ENCODE peak calls at places on chromosomes 1 and 21, in ten cellular contexts. L is foreskin melanocyte; D is thoracic aorta; Y is effector memory CD8-positive, alpha-beta T cell; X is SK-MEL-5; T is RPMI8226; V is brain microvascular endothelial cell; N is AG10803; H is sciatic nerve; A is aorta. M is an unnamed sample.

GRCh38 chr1:232571523-232571922 is 58.4 kb downstream of the SIPA1L2 start:
- DNase-seq in A (no peak), X (peak), D (no peak), L (no peak), N (no peak), T (no peak), Y (no peak), H (no peak), V (no peak), M (no peak)

GRCh38 chr1:233315718-233316301 is 11.7 kb upstream of the MAP3K21 start:
- DNase-seq in X (no peak), L (no peak), H (no peak), T (no peak), A (no peak), Y (no peak), V (no peak), N (no peak), D (no peak), M (no peak)

GRCh38 chr1:236179634-236180033 is 37.3 kb downstream of the GPR137B start:
- DNase-seq in V (no peak), H (no peak), L (no peak), N (no peak), Y (no peak), T (no peak), X (no peak), A (no peak), D (no peak), M (no peak)

GRCh38 chr1:174874337-174875053 is 125.3 kb upstream of the CACYBP start:
- DNase-seq in N (no peak), A (no peak), L (no peak), T (peak), Y (no peak), D (no peak), X (no peak), V (no peak), H (no peak), M (no peak)

GRCh38 chr1:15998929-15999328 is 5.1 kb upstream of the SRARP start:
- DNase-seq in N (no peak), Y (no peak), X (no peak), D (no peak), L (no peak), V (no peak), T (no peak), A (no peak), H (no peak), M (no peak)

GRCh38 chr1:8851060-8851459 is 27.4 kb downstream of the ENO1 start:
- DNase-seq in N (no peak), T (no peak), D (no peak), L (no peak), V (no peak), Y (no peak), H (no peak), A (no peak), X (no peak), M (no peak)

GRCh38 chr21:43866233-43866632 is 1.2 kb downstream of the AGPAT3 start:
- DNase-seq in X (no peak), A (peak), N (peak), Y (peak), H (peak), L (no peak), V (peak), T (peak), D (no peak), M (peak)

GRCh38 chr1:152646656-152647055 is 16.5 kb upstream of the LCE2D start:
- DNase-seq in V (no peak), A (no peak), L (no peak), D (no peak), X (no peak), T (no peak), Y (no peak), H (no peak), N (peak), M (no peak)

GRCh38 chr1:147541672-147542548 is 609 bp downstream of the BCL9 start:
- DNase-seq in N (peak), T (peak), H (peak), X (peak), A (peak), Y (no peak), D (peak), V (peak), L (no peak), M (no peak)

GRCh38 chr1:29152046-29152805 is 28.5 kb upstream of the TMEM200B start:
- DNase-seq in X (no peak), N (no peak), T (no peak), Y (no peak), A (no peak), L (no peak), V (no peak), H (peak), D (no peak), M (no peak)

GRCh38 chr1:160681067-160681890 is 30.3 kb downstream of the CD48 start:
- DNase-seq in H (peak), X (peak), Y (peak), L (peak), T (peak), D (no peak), A (peak), N (peak), V (peak), M (peak)

GRCh38 chr1:77513839-77514763 is 168.4 kb downstream of the ZZZ3 start:
- DNase-seq in A (no peak), T (no peak), Y (no peak), N (peak), H (no peak), X (peak), V (peak), L (peak), D (no peak), M (no peak)

GRCh38 chr1:199954701-199955100 is 72.8 kb upstream of the NR5A2 start:
- DNase-seq in D (no peak), Y (no peak), T (peak), L (no peak), V (no peak), X (peak), N (no peak), H (no peak), A (no peak), M (no peak)

GRCh38 chr1:175887981-175888428 is 144.6 kb upstream of the TNR start:
- DNase-seq in L (peak), T (peak), H (peak), A (peak), D (no peak), V (peak), X (peak), Y (no peak), N (peak), M (peak)

GRCh38 chr1:19209439-19209989 is 552 bp downstream of the UBR4 start:
- DNase-seq in H (peak), L (peak), T (peak), A (peak), N (peak), V (peak), X (peak), Y (no peak), D (no peak), M (peak)

GRCh38 chr1:113046569-113046968 is 26.4 kb upstream of the LRIG2 start:
- DNase-seq in X (no peak), D (no peak), L (no peak), N (no peak), V (no peak), Y (peak), A (no peak), T (no peak), H (no peak), M (no peak)

GRCh38 chr1:8182034-8182761 is 135.7 kb upstream of the SLC45A1 start:
- DNase-seq in L (no peak), D (no peak), T (peak), H (no peak), A (no peak), N (peak), V (peak), Y (peak), X (no peak), M (no peak)

GRCh38 chr1:78061825-78062523 is 16.2 kb downstream of the GIPC2 start:
- DNase-seq in L (no peak), H (no peak), A (no peak), D (no peak), X (no peak), Y (no peak), T (no peak), V (peak), N (peak), M (no peak)

GRCh38 chr1:17030186-17030585 is 18.5 kb upstream of the ATP13A2 start:
- DNase-seq in L (no peak), A (no peak), N (no peak), T (no peak), H (no peak), X (no peak), V (no peak), D (no peak), Y (no peak), M (no peak)

GRCh38 chr1:84089470-84090261 is 54.4 kb upstream of the PRKACB start:
- DNase-seq in Y (no peak), V (peak), X (peak), H (no peak), A (no peak), D (no peak), N (peak), L (peak), T (no peak), M (no peak)

GRCh38 chr1:81513796-81514354 is 286.9 kb upstream of the ADGRL2 start:
- DNase-seq in A (no peak), H (no peak), T (no peak), X (no peak), Y (no peak), V (no peak), N (no peak), L (no peak), D (no peak), M (no peak)

GRCh38 chr1:150976879-150977694 is 2.5 kb upstream of the CERS2 start:
- DNase-seq in X (peak), H (peak), T (peak), N (peak), L (peak), A (peak), D (peak), V (no peak), Y (peak), M (peak)

GRCh38 chr1:11767932-11768704 is 6.1 kb downstream of the C1orf167 start:
- DNase-seq in N (peak), X (no peak), V (no peak), D (no peak), A (peak), L (no peak), H (no peak), Y (no peak), T (no peak), M (no peak)

GRCh38 chr1:219027161-219027673 is 146.5 kb upstream of the LYPLAL1 start:
- DNase-seq in T (no peak), Y (no peak), N (peak), A (no peak), L (no peak), H (no peak), D (no peak), V (no peak), X (no peak), M (no peak)

GRCh38 chr1:173715538-173715844 is 710 bp downstream of the KLHL20 start:
- DNase-seq in V (no peak), X (no peak), D (no peak), A (no peak), L (no peak), H (no peak), T (no peak), Y (no peak), N (no peak), M (no peak)

GRCh38 chr1:227396539-227397355 is 78.5 kb upstream of the CDC42BPA start:
- DNase-seq in X (no peak), Y (no peak), H (no peak), A (no peak), V (no peak), N (no peak), L (no peak), T (no peak), D (no peak), M (no peak)

GRCh38 chr21:44304846-44305245 is 5.0 kb downstream of the PFKL start:
- DNase-seq in L (no peak), A (peak), T (peak), V (peak), N (peak), D (no peak), H (no peak), Y (no peak), X (peak), M (no peak)

GRCh38 chr21:36656138-36656537 is 42.8 kb upstream of the SIM2 start:
- DNase-seq in V (no peak), N (no peak), X (no peak), Y (no peak), A (no peak), H (no peak), D (no peak), L (no peak), T (no peak), M (no peak)

GRCh38 chr1:71330991-71331390 is 250.2 kb upstream of the ZRANB2 start:
- DNase-seq in D (no peak), T (no peak), V (no peak), H (no peak), X (peak), Y (no peak), A (no peak), N (no peak), L (peak), M (no peak)